ENCODE peak calls at places on chromosome 22, in six cellular contexts. A is activated CD8-positive, alpha-beta memory T cell treated with anti-CD3 and anti-CD28 coated beads for 48 hours; F is stimulated activated CD4-positive, alpha-beta T cell treated with anti-CD3 and anti-CD28 coated beads, Interleukin-2, amount 100 ng/mL, for 24 hours; T is cardiac septum; Q is AG10803; C is GM19239. K is an unnamed sample.

GRCh38 chr22:46758867-46759290 is 3.6 kb upstream of the TBC1D22A start:
- DNase-seq in A (no peak), F (peak; percentile 65), T (no peak), Q (peak; percentile 61), C (no peak), K (peak; percentile 70)

GRCh38 chr22:28917747-28918543 is 34.6 kb downstream of the ZNRF3 start:
- DNase-seq in A (no peak), F (no peak), T (no peak), Q (peak; percentile 10), C (no peak), K (no peak)

GRCh38 chr22:44452531-44453420 is 45.3 kb downstream of the RTL6 start:
- DNase-seq in A (no peak), F (no peak), T (peak; percentile 5), Q (no peak), C (no peak), K (no peak)

GRCh38 chr22:29320546-29320945 is 5.0 kb upstream of the RASL10A start:
- DNase-seq in A (no peak), F (no peak), T (no peak), Q (no peak), C (no peak), K (no peak)

GRCh38 chr22:31625661-31626426 is 36.2 kb downstream of the PISD start:
- DNase-seq in A (no peak), F (peak; percentile 16), T (no peak), Q (no peak), C (no peak), K (no peak)

GRCh38 chr22:45009881-45010531 is at the start of gene PHF21B:
- DNase-seq in A (no peak), F (peak; percentile 23), T (no peak), Q (peak; percentile 13), C (peak; percentile 59), K (peak; percentile 68)

GRCh38 chr22:39999144-39999757 is 4.5 kb downstream of the FAM83F start:
- DNase-seq in A (no peak), F (no peak), T (no peak), Q (peak; percentile 24), C (no peak), K (no peak)

GRCh38 chr22:45072322-45072903 is 62.6 kb upstream of the PHF21B start:
- DNase-seq in A (no peak), F (no peak), T (no peak), Q (peak; percentile 56), C (no peak), K (peak; percentile 42)

GRCh38 chr22:33539902-33540751 is 380.1 kb downstream of the LARGE1 start:
- DNase-seq in A (no peak), F (no peak), T (no peak), Q (peak; percentile 26), C (no peak), K (no peak)

GRCh38 chr22:31618471-31619176 is 43.4 kb downstream of the PISD start:
- DNase-seq in A (no peak), F (no peak), T (no peak), Q (no peak), C (no peak), K (no peak)

GRCh38 chr22:19401483-19401882 is 30.1 kb downstream of the HIRA start:
- DNase-seq in A (no peak), F (no peak), T (no peak), Q (no peak), C (no peak), K (no peak)

GRCh38 chr22:20316217-20316843 is 3.5 kb downstream of the DGCR6L start:
- DNase-seq in A (no peak), F (peak; percentile 15), T (no peak), Q (no peak), C (no peak), K (no peak)

GRCh38 chr22:46047841-46048595 is 71.1 kb upstream of the WNT7B start:
- DNase-seq in A (no peak), F (no peak), T (peak; percentile 76), Q (peak; percentile 66), C (no peak), K (no peak)

GRCh38 chr22:46432164-46433068 is 96.9 kb downstream of the TRMU start:
- DNase-seq in A (no peak), F (peak; percentile 30), T (no peak), Q (peak; percentile 4), C (peak; percentile 71), K (no peak)

GRCh38 chr22:33601062-33601461 is 319.2 kb downstream of the LARGE1 start:
- DNase-seq in A (no peak), F (no peak), T (no peak), Q (no peak), C (no peak), K (no peak)

GRCh38 chr22:48523761-48524160 is 1303.9 kb downstream of the BRD1 start:
- DNase-seq in A (no peak), F (no peak), T (no peak), Q (no peak), C (no peak), K (no peak)

GRCh38 chr22:49266561-49267519 is 560.8 kb downstream of the BRD1 start:
- DNase-seq in A (no peak), F (no peak), T (peak; percentile 59), Q (no peak), C (no peak), K (no peak)

GRCh38 chr22:20863356-20863755 is 4.5 kb downstream of the SNAP29 start:
- DNase-seq in A (no peak), F (no peak), T (no peak), Q (no peak), C (no peak), K (no peak)

GRCh38 chr22:31250740-31251330 is 38.7 kb downstream of the LIMK2 start:
- DNase-seq in A (no peak), F (no peak), T (peak; percentile 59), Q (peak; percentile 56), C (no peak), K (peak; percentile 32)

GRCh38 chr22:26406118-26406517 is 22.9 kb upstream of the ASPHD2 start:
- DNase-seq in A (no peak), F (no peak), T (no peak), Q (peak; percentile 17), C (no peak), K (no peak)

GRCh38 chr22:30890689-30891442 is 77.7 kb downstream of the MORC2 start:
- DNase-seq in A (no peak), F (peak; percentile 36), T (peak; percentile 71), Q (peak; percentile 19), C (peak; percentile 62), K (no peak)

GRCh38 chr22:36215976-36216375 is 14.4 kb upstream of the APOL4 start:
- DNase-seq in A (no peak), F (no peak), T (no peak), Q (no peak), C (no peak), K (no peak)

GRCh38 chr22:27019827-27020226 is 362.4 kb downstream of the MIAT start:
- DNase-seq in A (no peak), F (no peak), T (no peak), Q (no peak), C (no peak), K (no peak)

GRCh38 chr22:39748877-39749276 is 144.7 kb downstream of the ENTHD1 start:
- DNase-seq in A (no peak), F (no peak), T (no peak), Q (peak; percentile 18), C (no peak), K (no peak)

GRCh38 chr22:27416553-27417427 is 384.8 kb downstream of the MN1 start:
- DNase-seq in A (no peak), F (no peak), T (no peak), Q (peak; percentile 94), C (no peak), K (peak; percentile 59)

GRCh38 chr22:46936378-46936916 is 174.0 kb downstream of the TBC1D22A start:
- DNase-seq in A (no peak), F (no peak), T (no peak), Q (peak; percentile 52), C (no peak), K (no peak)

GRCh38 chr22:23908561-23909205 is 14.5 kb downstream of the MIF start:
- DNase-seq in A (no peak), F (no peak), T (no peak), Q (no peak), C (no peak), K (peak; percentile 45)

GRCh38 chr22:27615408-27615807 is 186.1 kb downstream of the MN1 start:
- DNase-seq in A (no peak), F (no peak), T (no peak), Q (no peak), C (no peak), K (no peak)

GRCh38 chr22:19871845-19872778 is 17.4 kb upstream of the GNB1L start:
- DNase-seq in A (no peak), F (peak; percentile 15), T (peak; percentile 39), Q (no peak), C (no peak), K (peak; percentile 7)

GRCh38 chr22:19168088-19168890 is 10.2 kb downstream of the SLC25A1 start:
- DNase-seq in A (no peak), F (no peak), T (no peak), Q (no peak), C (no peak), K (no peak)

GRCh38 chr22:38572065-38572464 is 2.1 kb upstream of the DMC1 start:
- DNase-seq in A (no peak), F (peak; percentile 44), T (no peak), Q (peak; percentile 61), C (peak; percentile 23), K (peak; percentile 57)

GRCh38 chr22:20933910-20934309 is 16.7 kb downstream of the CRKL start:
- DNase-seq in A (no peak), F (no peak), T (no peak), Q (no peak), C (no peak), K (no peak)

GRCh38 chr22:46148885-46149492 is 1.3 kb upstream of the PPARA start:
- DNase-seq in A (no peak), F (no peak), T (peak; percentile 77), Q (no peak), C (no peak), K (no peak)